ENCODE peak calls at places on chromosomes 11 and 22, in five cellular contexts. J is activated CD4-positive, alpha-beta T cell treated with anti-CD3 and anti-CD28 coated beads, Interleukin-2, amount 50 U/mL, for 4 hours; I is lower leg skin; W is AG04449; S is mucosa of descending colon. U is an unnamed sample.

GRCh38 chr11:74929431-74930363 is 19.2 kb downstream of the XRRA1 start:
- DNase-seq in J (peak), I (no peak), W (peak), S (no peak), U (peak)

GRCh38 chr11:66491315-66491935 is 11.2 kb downstream of the DPP3 start:
- DNase-seq in J (no peak), I (no peak), W (no peak), S (no peak), U (no peak)

GRCh38 chr11:117217685-117218084 is 14.2 kb downstream of the PCSK7 start:
- DNase-seq in J (no peak), I (no peak), W (no peak), S (no peak), U (no peak)

GRCh38 chr22:31977141-31977781 is 32.9 kb downstream of the YWHAH start:
- DNase-seq in J (peak), I (peak), W (no peak), S (peak), U (peak)

GRCh38 chr22:49656291-49656851 is 171.3 kb downstream of the BRD1 start:
- DNase-seq in J (no peak), I (no peak), W (no peak), S (peak), U (no peak)

GRCh38 chr11:77473801-77474508 is at the start of gene PAK1:
- DNase-seq in J (peak), I (peak), W (no peak), S (peak), U (peak)

GRCh38 chr22:43498856-43499253 is 87.0 kb downstream of the MPPED1 start:
- DNase-seq in J (no peak), I (no peak), W (no peak), S (no peak), U (no peak)

GRCh38 chr11:2248242-2248641 is 22.1 kb downstream of the ASCL2 start:
- DNase-seq in J (no peak), I (no peak), W (no peak), S (no peak), U (no peak)

GRCh38 chr11:71358963-71359567 is 89.1 kb downstream of the DHCR7 start:
- DNase-seq in J (no peak), I (no peak), W (no peak), S (no peak), U (no peak)

GRCh38 chr11:69877235-69877634 is 58.0 kb upstream of the FGF3 start:
- DNase-seq in J (no peak), I (peak), W (no peak), S (peak), U (no peak)

GRCh38 chr11:61889831-61890230 is 1.5 kb downstream of the FADS3 start:
- DNase-seq in J (no peak), I (no peak), W (no peak), S (no peak), U (no peak)

GRCh38 chr11:32374261-32374711 is 61.1 kb downstream of the WT1 start:
- DNase-seq in J (no peak), I (peak), W (no peak), S (peak), U (no peak)

GRCh38 chr22:46366801-46367706 is 31.5 kb downstream of the TRMU start:
- DNase-seq in J (no peak), I (no peak), W (no peak), S (no peak), U (peak)

GRCh38 chr22:20010307-20011122 is 6.1 kb downstream of the ARVCF start:
- DNase-seq in J (no peak), I (peak), W (no peak), S (peak), U (no peak)

GRCh38 chr11:43418197-43418596 is 59.5 kb downstream of the TTC17 start:
- DNase-seq in J (no peak), I (no peak), W (no peak), S (no peak), U (no peak)

GRCh38 chr11:69302447-69302846 is 8.5 kb downstream of the MYEOV start:
- DNase-seq in J (no peak), I (no peak), W (no peak), S (no peak), U (no peak)

GRCh38 chr11:64437426-64437825 is 78.5 kb downstream of the RPS6KA4 start:
- DNase-seq in J (no peak), I (no peak), W (no peak), S (no peak), U (no peak)

GRCh38 chr22:47161631-47162030 is 399.2 kb downstream of the TBC1D22A start:
- DNase-seq in J (no peak), I (peak), W (no peak), S (peak), U (no peak)

GRCh38 chr22:42990131-42990838 is 24.7 kb downstream of the PACSIN2 start:
- DNase-seq in J (no peak), I (no peak), W (peak), S (no peak), U (no peak)

GRCh38 chr11:96707273-96707672 is 317.5 kb downstream of the JRKL start:
- DNase-seq in J (no peak), I (no peak), W (no peak), S (no peak), U (no peak)

GRCh38 chr11:18633256-18634139 is 644 bp downstream of the SPTY2D1 start:
- DNase-seq in J (no peak), I (peak), W (no peak), S (no peak), U (peak)

GRCh38 chr11:68269414-68270081 is 2.2 kb downstream of the C11orf24 start:
- DNase-seq in J (no peak), I (peak), W (no peak), S (no peak), U (no peak)

GRCh38 chr11:73359341-73359740 is 16.9 kb upstream of the RELT start:
- DNase-seq in J (no peak), I (no peak), W (no peak), S (no peak), U (no peak)

GRCh38 chr11:130979386-130979972 is 63.2 kb upstream of the SNX19 start:
- DNase-seq in J (no peak), I (no peak), W (no peak), S (no peak), U (no peak)

GRCh38 chr11:134357545-134357839 is 25.7 kb downstream of the GLB1L2 start:
- DNase-seq in J (no peak), I (no peak), W (no peak), S (no peak), U (no peak)

GRCh38 chr22:27094633-27095308 is 437.4 kb downstream of the MIAT start:
- DNase-seq in J (no peak), I (no peak), W (no peak), S (no peak), U (no peak)

GRCh38 chr11:133306019-133306418 is 226.3 kb downstream of the OPCML start:
- DNase-seq in J (no peak), I (no peak), W (no peak), S (no peak), U (no peak)

GRCh38 chr11:75429902-75430691 is 2.9 kb downstream of the KLHL35 start:
- DNase-seq in J (peak), I (no peak), W (no peak), S (peak), U (peak)

GRCh38 chr11:120778692-120779490 is 245.0 kb upstream of the TBCEL start:
- DNase-seq in J (no peak), I (peak), W (no peak), S (no peak), U (no peak)

GRCh38 chr11:83681045-83681781 is 395.0 kb upstream of the CCDC90B start:
- DNase-seq in J (no peak), I (no peak), W (no peak), S (no peak), U (no peak)

GRCh38 chr22:17366830-17367229 is 2.4 kb upstream of the CECR2 start:
- DNase-seq in J (no peak), I (no peak), W (no peak), S (peak), U (no peak)

GRCh38 chr11:2097998-2098690 is 41.0 kb downstream of the IGF2 start:
- DNase-seq in J (no peak), I (no peak), W (no peak), S (no peak), U (no peak)

GRCh38 chr11:47869548-47870393 is 21.6 kb upstream of the NUP160 start:
- DNase-seq in J (no peak), I (no peak), W (no peak), S (no peak), U (no peak)

GRCh38 chr11:133176748-133177147 is 355.6 kb downstream of the OPCML start:
- DNase-seq in J (no peak), I (no peak), W (no peak), S (no peak), U (no peak)

GRCh38 chr11:11691296-11692141 is 69.7 kb upstream of the GALNT18 start:
- DNase-seq in J (no peak), I (no peak), W (no peak), S (no peak), U (no peak)

GRCh38 chr11:40328890-40329617 is 1130.4 kb downstream of the LRRC4C start:
- DNase-seq in J (no peak), I (no peak), W (peak), S (no peak), U (no peak)

GRCh38 chr11:60786811-60787567 is 1.9 kb downstream of the MS4A10 start:
- DNase-seq in J (no peak), I (no peak), W (peak), S (peak), U (no peak)

GRCh38 chr11:69135420-69136363 is 20.0 kb upstream of the SMIM38 start:
- DNase-seq in J (no peak), I (no peak), W (no peak), S (peak), U (no peak)

GRCh38 chr22:22558071-22558971 is 744 bp downstream of the PRAME start:
- DNase-seq in J (no peak), I (no peak), W (no peak), S (no peak), U (no peak)